ENCODE peak calls at places on chromosomes 6 and 20, in four cellular contexts. G is H1, C is H9, U is IMR-90. T is an unnamed sample.

GRCh38 chr6:1821188-1822183 is 211.8 kb downstream of the FOXC1 start:
- DNase-seq in G (no peak), C (no peak), U (peak; percentile 31), T (peak; percentile 4)

GRCh38 chr6:26022166-26022510 is 59.5 kb downstream of the TRIM38 start:
- DNase-seq in G (no peak), C (no peak), U (peak; percentile 88), T (peak; percentile 74)

GRCh38 chr6:144336900-144337299 is 51.8 kb downstream of the UTRN start:
- DNase-seq in G (peak; percentile 40), C (no peak), U (no peak), T (no peak)

GRCh38 chr20:22339091-22339881 is 245.1 kb downstream of the FOXA2 start:
- DNase-seq in G (peak; percentile 57), C (no peak), U (peak; percentile 63), T (peak; percentile 81)

GRCh38 chr6:57221191-57221935 is 744 bp downstream of the RAB23 start:
- DNase-seq in G (peak; percentile 87), C (peak; percentile 90), U (peak; percentile 45), T (peak; percentile 61)

GRCh38 chr6:148497256-148497655 is 154.6 kb downstream of the SASH1 start:
- DNase-seq in G (no peak), C (no peak), U (peak; percentile 75), T (peak; percentile 41)

GRCh38 chr6:75526502-75527127 is 33.0 kb upstream of the FILIP1 start:
- DNase-seq in G (peak; percentile 61), C (peak; percentile 38), U (peak; percentile 80), T (peak; percentile 69)

GRCh38 chr6:41161851-41162552 is 914 bp downstream of the TREM2 start:
- DNase-seq in G (peak; percentile 20), C (no peak), U (no peak), T (peak; percentile 2)

GRCh38 chr20:37518606-37519507 is 2.2 kb upstream of the NNAT start:
- DNase-seq in G (no peak), C (no peak), U (no peak), T (no peak)

GRCh38 chr6:162467679-162468078 is 259.9 kb downstream of the PRKN start:
- DNase-seq in G (no peak), C (no peak), U (no peak), T (no peak)

GRCh38 chr20:19492937-19493336 is 265.1 kb upstream of the RIN2 start:
- DNase-seq in G (no peak), C (no peak), U (no peak), T (peak; percentile 30)

GRCh38 chr6:88704980-88705379 is 258.4 kb downstream of the RNGTT start:
- DNase-seq in G (no peak), C (no peak), U (peak; percentile 23), T (no peak)

GRCh38 chr6:30816791-30817739 is 67.3 kb upstream of the DDR1 start:
- DNase-seq in G (no peak), C (no peak), U (no peak), T (peak; percentile 40)

GRCh38 chr6:110518281-110518623 is 41.8 kb upstream of the SLC22A16 start:
- DNase-seq in G (no peak), C (no peak), U (peak; percentile 29), T (no peak)

GRCh38 chr6:18155864-18156396 is 708 bp downstream of the KDM1B start:
- DNase-seq in G (peak; percentile 80), C (peak; percentile 90), U (peak; percentile 27), T (peak; percentile 49)

GRCh38 chr20:39264506-39265172 is 302.5 kb downstream of the DHX35 start:
- DNase-seq in G (peak; percentile 75), C (peak; percentile 79), U (peak; percentile 71), T (peak; percentile 62)

GRCh38 chr6:7341989-7342742 is 29.2 kb upstream of the SSR1 start:
- DNase-seq in G (no peak), C (no peak), U (no peak), T (peak; percentile 59)

GRCh38 chr6:112636650-112637260 is 289.6 kb downstream of the RFPL4B start:
- DNase-seq in G (no peak), C (no peak), U (peak; percentile 83), T (peak; percentile 36)

GRCh38 chr6:105587349-105588115 is 184.7 kb upstream of the PREP start:
- DNase-seq in G (no peak), C (no peak), U (peak; percentile 43), T (peak; percentile 85)

GRCh38 chr20:31475032-31475431 is at the start of the genes DEFB124 and REM1:
- DNase-seq in G (no peak), C (peak; percentile 57), U (no peak), T (no peak)

GRCh38 chr6:34573567-34574183 is 17.5 kb upstream of the SPDEF start:
- DNase-seq in G (no peak), C (no peak), U (no peak), T (no peak)

GRCh38 chr6:112245511-112246203 is 8.7 kb downstream of the LAMA4 start:
- DNase-seq in G (no peak), C (no peak), U (peak; percentile 93), T (no peak)

GRCh38 chr6:25410102-25410501 is 130.9 kb downstream of the CARMIL1 start:
- DNase-seq in G (no peak), C (no peak), U (no peak), T (no peak)

GRCh38 chr6:11343963-11344714 is 111.7 kb upstream of the NEDD9 start:
- DNase-seq in G (no peak), C (no peak), U (no peak), T (peak; percentile 94)

GRCh38 chr6:41625442-41625841 is 12.8 kb upstream of the MDFI start:
- DNase-seq in G (no peak), C (no peak), U (no peak), T (no peak)

GRCh38 chr6:49527315-49527714 is 23.2 kb upstream of the C6orf141 start:
- DNase-seq in G (no peak), C (no peak), U (no peak), T (no peak)

GRCh38 chr20:549720-550496 is 6.3 kb upstream of the CSNK2A1 start:
- DNase-seq in G (no peak), C (no peak), U (no peak), T (no peak)

GRCh38 chr6:149904661-149905370 is 6.9 kb upstream of the RAET1E start:
- DNase-seq in G (no peak), C (peak; percentile 14), U (no peak), T (no peak)

GRCh38 chr6:149233056-149233715 is 84.3 kb upstream of the TAB2 start:
- DNase-seq in G (no peak), C (no peak), U (peak; percentile 93), T (no peak)

GRCh38 chr6:1916334-1916985 is 306.7 kb downstream of the FOXC1 start:
- DNase-seq in G (no peak), C (no peak), U (peak; percentile 83), T (peak; percentile 91)

GRCh38 chr6:132910759-132911158 is 96.4 kb downstream of the RPS12 start:
- DNase-seq in G (no peak), C (no peak), U (peak; percentile 37), T (no peak)

GRCh38 chr6:40353967-40354452 is 233.2 kb downstream of the LRFN2 start:
- DNase-seq in G (peak; percentile 19), C (no peak), U (no peak), T (no peak)

GRCh38 chr6:22569281-22570184 is at the start of gene HDGFL1:
- DNase-seq in G (no peak), C (peak; percentile 24), U (no peak), T (no peak)
- H2AK5ac ChIP-seq in G (no peak within 1 kb of the TSS), C (no peak within 1 kb of the TSS), U (no peak within 1 kb of the TSS), T (no peak within 1 kb of the TSS)

DNA sequence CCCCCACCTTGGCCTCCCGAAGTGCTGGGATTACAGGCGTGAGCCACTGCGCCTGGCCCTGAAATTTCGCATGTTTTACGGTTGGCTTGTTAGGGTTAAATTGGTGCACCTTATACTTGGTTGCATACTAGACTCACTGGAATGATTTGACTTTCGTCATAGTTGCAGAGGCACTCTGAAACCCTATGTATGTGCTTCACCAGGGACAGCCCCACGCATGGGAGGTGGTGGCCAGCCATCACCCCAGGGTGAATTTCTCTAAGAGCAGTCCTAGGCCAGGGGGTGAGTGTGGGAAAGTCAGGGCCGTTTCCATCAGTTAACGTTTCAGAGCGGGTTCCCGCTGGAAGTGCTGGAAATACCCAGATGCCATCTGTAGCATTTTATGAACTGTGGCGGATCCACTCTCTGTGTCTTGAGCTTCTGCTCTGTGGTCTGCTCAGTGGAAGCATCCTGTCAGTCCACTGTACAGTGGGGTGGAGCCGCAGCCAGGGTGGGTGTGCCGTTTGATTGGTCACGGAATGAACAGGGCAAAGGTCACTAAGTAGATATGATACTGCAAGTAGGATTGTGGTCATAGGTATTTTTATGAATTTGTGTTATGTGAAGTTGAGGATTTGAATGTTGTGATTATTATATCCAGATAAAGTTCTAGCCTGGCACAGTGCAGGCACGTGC is 13.2 kb downstream of the DNAJC5 start:
- DNase-seq in G (no peak), C (no peak), U (no peak), T (no peak)
- H3K4me2 ChIP-seq in G (no peak overlapping the region), C (no peak overlapping the region), U (no peak overlapping the region), T (no peak overlapping the region)

GRCh38 chr20:58604410-58604881 is 46.6 kb upstream of the STX16 start:
- DNase-seq in G (no peak), C (no peak), U (no peak), T (peak; percentile 29)
- H3K27ac ChIP-seq in G (no peak overlapping the region), C (no peak overlapping the region), U (no peak overlapping the region), T (peak overlapping the region; percentile 15)

GRCh38 chr20:36010081-36010480 is 41.7 kb downstream of the CNBD2 start:
- DNase-seq in G (no peak), C (no peak), U (no peak), T (no peak)
- H2AK5ac ChIP-seq in G (no peak overlapping the region), C (no peak overlapping the region), U (no peak overlapping the region), T (no peak overlapping the region)

GRCh38 chr6:33030245-33030644 is 20.9 kb upstream of the HLA-DOA start:
- DNase-seq in G (no peak), C (no peak), U (no peak), T (no peak)

GRCh38 chr6:33023536-33023935 is 14.1 kb upstream of the HLA-DOA start:
- DNase-seq in G (no peak), C (no peak), U (no peak), T (no peak)

GRCh38 chr6:33029297-33030184 is 20.1 kb upstream of the HLA-DOA start:
- DNase-seq in G (no peak), C (no peak), U (peak; percentile 4), T (peak; percentile 27)

DNA sequence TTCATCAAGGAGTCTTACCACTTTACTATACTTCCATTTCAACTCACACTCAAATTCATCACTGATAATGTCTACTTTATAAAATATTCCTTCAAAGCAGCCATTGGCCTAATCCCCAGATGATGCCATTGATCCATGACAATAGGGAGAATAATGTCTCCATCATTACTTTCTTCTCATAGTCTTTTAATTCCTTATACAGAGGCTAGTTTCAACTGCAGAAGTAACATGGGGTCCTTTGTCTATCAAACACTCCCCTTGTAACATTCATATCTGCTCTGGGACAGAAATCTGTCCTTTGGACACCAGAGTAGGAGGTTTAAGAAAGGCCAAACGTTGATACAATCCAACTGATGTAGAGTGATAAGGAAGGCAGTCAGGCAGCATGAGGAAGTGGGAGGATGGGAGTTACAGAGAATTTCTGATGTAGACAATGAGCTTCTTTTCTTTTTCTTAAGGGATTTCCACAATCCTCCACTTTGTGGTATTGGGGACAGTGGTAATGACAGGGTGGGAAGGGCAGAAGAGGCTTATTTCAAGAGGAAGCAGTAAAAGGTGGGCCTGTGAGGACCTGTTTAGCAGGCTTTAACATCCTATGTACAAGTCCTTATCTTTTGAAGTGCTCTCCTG is 18.9 kb upstream of the HLA-DOA start:
- DNase-seq in G (no peak), C (no peak), U (no peak), T (no peak)
- H3K4me2 ChIP-seq in G (no peak overlapping the region), C (no peak overlapping the region), U (no peak overlapping the region), T (no peak overlapping the region)

T was measured in trophoblast cell.